ENCODE peak calls at places on chromosomes 11 and 22, in four cellular contexts. L, H, C and Y are unnamed samples.

GRCh38 chr11:100719362-100719761 is 32.3 kb downstream of the ARHGAP42 start:
- DNase-seq in H (no peak), L (no peak), C (peak), Y (peak)

GRCh38 chr22:46891382-46891951 is 129.0 kb downstream of the TBC1D22A start:
- DNase-seq in L (no peak), H (no peak), C (no peak), Y (no peak)

GRCh38 chr22:47159592-47159991 is 397.1 kb downstream of the TBC1D22A start:
- DNase-seq in C (no peak), L (no peak), H (no peak), Y (no peak)

GRCh38 chr11:111454561-111455192 is 57.5 kb downstream of the BTG4 start:
- DNase-seq in H (peak), C (peak), L (no peak), Y (peak)

GRCh38 chr11:9448576-9449352 is 12.0 kb upstream of the ZNF143 start:
- DNase-seq in H (no peak), C (no peak), L (no peak), Y (no peak)

GRCh38 chr22:30183861-30184278 is 62.7 kb downstream of the LIF start:
- DNase-seq in H (no peak), L (no peak), C (no peak), Y (peak)

GRCh38 chr11:14290422-14290821 is 68.6 kb downstream of the RRAS2 start:
- DNase-seq in C (no peak), L (no peak), H (no peak), Y (no peak)

GRCh38 chr22:49674479-49674830 is 153.2 kb downstream of the BRD1 start:
- DNase-seq in H (no peak), L (no peak), C (no peak), Y (no peak)

GRCh38 chr11:43035011-43035564 is 276.7 kb upstream of the API5 start:
- DNase-seq in H (no peak), C (no peak), L (no peak), Y (no peak)

GRCh38 chr11:37504925-37505324 is 906.9 kb upstream of the RAG2 start:
- DNase-seq in C (no peak), H (no peak), L (no peak), Y (peak)

GRCh38 chr22:48346311-48346710 is 1481.4 kb downstream of the BRD1 start:
- DNase-seq in C (no peak), H (no peak), L (no peak), Y (no peak)

GRCh38 chr11:77093056-77093891 is 9.4 kb upstream of the OMP start:
- DNase-seq in C (no peak), H (no peak), L (no peak), Y (no peak)

GRCh38 chr11:12840871-12841516 is 166.8 kb downstream of the TEAD1 start:
- DNase-seq in C (no peak), H (no peak), L (no peak), Y (no peak)

GRCh38 chr11:1088927-1089737 is 14.5 kb downstream of the MUC2 start:
- DNase-seq in L (no peak), H (no peak), C (no peak), Y (no peak)

GRCh38 chr11:46026616-46027293 is 94.5 kb downstream of the PHF21A start:
- DNase-seq in L (peak), H (no peak), C (no peak), Y (peak)

GRCh38 chr22:38167988-38168407 is 13.6 kb downstream of the PLA2G6 start:
- DNase-seq in H (no peak), C (no peak), L (no peak), Y (no peak)

GRCh38 chr11:59865031-59865430 is 1.3 kb downstream of the TCN1 start:
- DNase-seq in L (no peak), C (no peak), H (no peak), Y (no peak)

GRCh38 chr11:27253200-27253599 is 109.8 kb downstream of the CCDC34 start:
- DNase-seq in L (no peak), C (no peak), H (no peak), Y (peak)

GRCh38 chr11:62062223-62062861 is 61.5 kb upstream of the INCENP start:
- DNase-seq in C (no peak), L (no peak), H (no peak), Y (no peak)

GRCh38 chr22:19775496-19776325 is 15.1 kb downstream of the TBX1 start:
- DNase-seq in L (no peak), H (no peak), C (no peak), Y (no peak)

GRCh38 chr11:122095950-122096942 is 19.8 kb downstream of the BLID start:
- DNase-seq in C (no peak), L (no peak), H (no peak), Y (peak)

GRCh38 chr11:30143098-30143705 is 87.6 kb upstream of the FSHB start:
- DNase-seq in L (no peak), C (peak), H (no peak), Y (peak)

GRCh38 chr11:118264568-118265470 is 722 bp upstream of the MPZL2 start:
- DNase-seq in H (no peak), C (no peak), L (no peak), Y (no peak)

GRCh38 chr22:45136594-45136993 is 27.1 kb upstream of the NUP50 start:
- DNase-seq in C (no peak), H (no peak), L (no peak), Y (no peak)

GRCh38 chr11:130127509-130127908 is 32.1 kb upstream of the ST14 start:
- DNase-seq in H (no peak), L (no peak), C (no peak), Y (no peak)

GRCh38 chr22:45885941-45886395 is 91.0 kb downstream of the WNT7B start:
- DNase-seq in L (no peak), C (no peak), H (no peak), Y (no peak)

GRCh38 chr11:60121259-60121658 is 32.8 kb downstream of the MS4A2 start:
- DNase-seq in H (no peak), C (no peak), L (no peak), Y (no peak)

GRCh38 chr22:39089928-39090327 is 7.1 kb upstream of the APOBEC3H start:
- DNase-seq in H (no peak), L (no peak), C (no peak), Y (no peak)

GRCh38 chr11:117045956-117046355 is 52.3 kb downstream of the SIK3 start:
- DNase-seq in C (peak), H (no peak), L (peak), Y (peak)

GRCh38 chr11:132792341-132793140 is 739.8 kb downstream of the OPCML start:
- DNase-seq in L (no peak), C (no peak), H (no peak), Y (no peak)